ENCODE peak calls at places on chromosomes 7 and 10, in eight cellular contexts. C, D, V, O, H, T, W and U are unnamed samples.

GRCh38 chr10:76286536-76286935 is 855.1 kb downstream of the LRMDA start:
- DNase-seq in T (no peak), O (no peak), V (no peak), W (no peak), D (no peak), H (no peak), C (no peak), U (no peak)

GRCh38 chr10:88281592-88282268 is 301.4 kb downstream of the RNLS start:
- DNase-seq in V (no peak), O (no peak), T (no peak), W (no peak), D (no peak), C (no peak), H (peak), U (no peak)

GRCh38 chr7:100127866-100128601 is 1.3 kb downstream of the MBLAC1 start:
- DNase-seq in V (no peak), W (no peak), O (no peak), C (no peak), D (no peak), T (peak), H (no peak), U (no peak)

GRCh38 chr7:92714767-92715166 is 121.6 kb downstream of the CDK6 start:
- DNase-seq in T (no peak), O (no peak), C (no peak), H (no peak), W (no peak), V (no peak), D (no peak), U (no peak)

GRCh38 chr7:108001759-108002725 is 919 bp downstream of the LAMB1 start:
- DNase-seq in O (peak), W (no peak), D (no peak), V (no peak), C (no peak), H (no peak), T (no peak), U (no peak)

GRCh38 chr10:34811968-34812514 is 3.1 kb downstream of the PARD3 start:
- DNase-seq in W (no peak), C (no peak), T (no peak), V (no peak), D (no peak), H (peak), O (no peak), U (no peak)

GRCh38 chr7:83677180-83677866 is 28.4 kb upstream of the SEMA3E start:
- DNase-seq in O (peak), T (no peak), V (no peak), H (peak), W (no peak), C (peak), D (no peak), U (no peak)

GRCh38 chr10:69392481-69393000 is 24.2 kb downstream of the TACR2 start:
- DNase-seq in W (peak), O (peak), V (peak), C (peak), H (peak), D (peak), T (peak), U (peak)